ENCODE peak calls at places on chromosomes 16 and 17, in nine cellular contexts. C is esophagus squamous epithelium, Y is AG04450, W is GM12864, Z is heart right ventricle, F is fibroblast of mammary gland, B is psoas muscle, I is thoracic aorta, T is PC-3. G is an unnamed sample.

GRCh38 chr17:47757416-47757815 is 24.4 kb downstream of the TBX21 start:
- DNase-seq in W (no peak), F (peak; percentile 86), C (no peak), Y (no peak), B (no peak), I (no peak), Z (no peak), T (no peak), G (no peak)

GRCh38 chr17:27743288-27743885 is 56.9 kb downstream of the NOS2 start:
- DNase-seq in B (no peak), Z (no peak), I (no peak), Y (no peak), W (no peak), C (no peak), F (no peak), T (no peak), G (no peak)

GRCh38 chr17:50636145-50636803 is 1.6 kb downstream of the ABCC3 start:
- DNase-seq in I (no peak), C (no peak), T (no peak), Z (no peak), Y (no peak), W (no peak), B (no peak), F (no peak), G (no peak)

GRCh38 chr16:86227801-86228200 is 282.5 kb upstream of the FOXF1 start:
- DNase-seq in Z (no peak), I (no peak), C (no peak), T (no peak), W (no peak), B (no peak), F (peak; percentile 35), Y (no peak), G (peak; percentile 42)

GRCh38 chr16:22397459-22397858 is 23.0 kb upstream of the CDR2 start:
- DNase-seq in F (peak; percentile 90), T (peak; percentile 62), C (no peak), Z (no peak), I (no peak), W (no peak), Y (peak; percentile 95), B (no peak), G (peak; percentile 95)

GRCh38 chr17:61390479-61390791 is 9.2 kb upstream of the TBX2 start:
- DNase-seq in T (no peak), W (no peak), Z (no peak), I (no peak), F (no peak), C (no peak), Y (no peak), B (no peak), G (no peak)

GRCh38 chr17:77398274-77398673 is 257.5 kb downstream of the SEC14L1 start:
- DNase-seq in C (no peak), Y (no peak), Z (no peak), I (no peak), F (no peak), B (no peak), T (no peak), W (no peak), G (no peak)

GRCh38 chr17:75103601-75104554 is 5.9 kb upstream of the ARMC7 start:
- DNase-seq in Y (no peak), B (no peak), I (no peak), F (no peak), W (no peak), Z (no peak), C (no peak), T (no peak), G (no peak)

GRCh38 chr17:63834431-63835166 is 7.1 kb upstream of the FTSJ3 start:
- DNase-seq in C (no peak), B (peak; percentile 59), I (no peak), Z (no peak), T (peak; percentile 92), W (peak; percentile 43), F (peak; percentile 87), Y (peak; percentile 48), G (peak; percentile 59)

GRCh38 chr16:17053536-17054160 is 417.1 kb downstream of the XYLT1 start:
- DNase-seq in W (no peak), B (no peak), I (no peak), T (no peak), Y (no peak), C (no peak), Z (no peak), F (no peak), G (no peak)

GRCh38 chr16:88650749-88651275 is at the start of gene CYBA:
- DNase-seq in W (peak; percentile 60), C (no peak), I (no peak), Z (peak; percentile 77), Y (no peak), T (no peak), F (peak; percentile 33), B (peak; percentile 65), G (no peak)

GRCh38 chr17:17181666-17182600 is 24.2 kb downstream of the PLD6 start:
- DNase-seq in F (no peak), Z (no peak), B (no peak), C (no peak), W (no peak), Y (no peak), I (no peak), T (no peak), G (no peak)

GRCh38 chr16:85061566-85061965 is 34.0 kb downstream of the KIAA0513 start:
- DNase-seq in B (no peak), F (no peak), Z (peak; percentile 26), Y (no peak), C (no peak), T (no peak), W (no peak), I (no peak), G (no peak)

GRCh38 chr16:55482056-55482455 is 3.1 kb downstream of the MMP2 start:
- DNase-seq in T (peak; percentile 4), B (no peak), F (peak; percentile 67), I (no peak), W (no peak), Z (no peak), Y (no peak), C (no peak), G (no peak)

GRCh38 chr16:89257281-89257731 is 39.8 kb downstream of the ZNF778 start:
- DNase-seq in B (no peak), Z (no peak), F (no peak), T (peak; percentile 16), W (no peak), Y (no peak), C (no peak), I (no peak), G (no peak)

GRCh38 chr16:2785101-2785991 is 2.0 kb downstream of the PRSS33 start:
- DNase-seq in F (no peak), Y (no peak), B (no peak), T (no peak), W (no peak), Z (no peak), C (no peak), I (no peak), G (no peak)
- H3K4me3 ChIP-seq in F (no peak overlapping the region), Y (no peak overlapping the region), B (peak overlapping the region; percentile 59), T (peak overlapping the region; percentile 46), W (no peak overlapping the region), Z (peak overlapping the region; percentile 34), C (peak overlapping the region; percentile 14), I (peak overlapping the region; percentile 59), G (no peak overlapping the region)

GRCh38 chr17:40422990-40423611 is 5.4 kb upstream of the TOP2A start:
- DNase-seq in T (peak; percentile 51), Z (no peak), B (no peak), I (no peak), Y (no peak), F (no peak), W (no peak), C (no peak), G (no peak)
- TF ChIP-seq CTCF in T (peak; percentile 41), Z (no peak), B (no peak), I (no peak), Y (no peak), F (no peak), W (no peak), C (no peak), G (no peak)

GRCh38 chr17:44922746-44923470 is 7.6 kb upstream of the GFAP start:
- DNase-seq in I (no peak), T (no peak), F (no peak), Y (no peak), W (no peak), C (no peak), Z (no peak), B (no peak), G (no peak)

GRCh38 chr17:44920565-44920940 is 5.3 kb upstream of the GFAP start:
- DNase-seq in I (no peak), B (no peak), F (no peak), W (no peak), Y (no peak), T (no peak), Z (no peak), C (no peak), G (no peak)

GRCh38 chr17:44919885-44920564 is 4.7 kb upstream of the GFAP start:
- DNase-seq in Y (peak; percentile 55), B (peak; percentile 79), Z (peak; percentile 80), I (peak; percentile 45), W (peak; percentile 49), T (peak; percentile 93), F (peak; percentile 79), C (peak; percentile 25), G (peak; percentile 37)

GRCh38 chr17:44922136-44922535 is 6.8 kb upstream of the GFAP start:
- DNase-seq in W (no peak), B (no peak), Z (no peak), I (no peak), F (no peak), C (no peak), Y (no peak), T (no peak), G (no peak)

GRCh38 chr17:44921122-44921882 is 6.0 kb upstream of the GFAP start:
- DNase-seq in I (no peak), C (no peak), W (no peak), Y (no peak), F (peak; percentile 20), B (no peak), T (no peak), Z (no peak), G (no peak)
- H3K4me3 ChIP-seq in I (no peak overlapping the region), C (no peak overlapping the region), W (no peak overlapping the region), Y (no peak overlapping the region), F (no peak overlapping the region), B (no peak overlapping the region), T (no peak overlapping the region), Z (no peak overlapping the region), G (no peak overlapping the region)

GRCh38 chr16:75131081-75131480 is 14.5 kb upstream of the LDHD start:
- DNase-seq in T (no peak), B (no peak), W (no peak), Y (no peak), I (no peak), C (no peak), Z (no peak), F (no peak), G (no peak)

GRCh38 chr16:75127713-75128415 is 11.3 kb upstream of the LDHD start:
- DNase-seq in B (no peak), W (no peak), Z (no peak), Y (no peak), T (no peak), C (no peak), F (no peak), I (no peak), G (no peak)

DNA sequence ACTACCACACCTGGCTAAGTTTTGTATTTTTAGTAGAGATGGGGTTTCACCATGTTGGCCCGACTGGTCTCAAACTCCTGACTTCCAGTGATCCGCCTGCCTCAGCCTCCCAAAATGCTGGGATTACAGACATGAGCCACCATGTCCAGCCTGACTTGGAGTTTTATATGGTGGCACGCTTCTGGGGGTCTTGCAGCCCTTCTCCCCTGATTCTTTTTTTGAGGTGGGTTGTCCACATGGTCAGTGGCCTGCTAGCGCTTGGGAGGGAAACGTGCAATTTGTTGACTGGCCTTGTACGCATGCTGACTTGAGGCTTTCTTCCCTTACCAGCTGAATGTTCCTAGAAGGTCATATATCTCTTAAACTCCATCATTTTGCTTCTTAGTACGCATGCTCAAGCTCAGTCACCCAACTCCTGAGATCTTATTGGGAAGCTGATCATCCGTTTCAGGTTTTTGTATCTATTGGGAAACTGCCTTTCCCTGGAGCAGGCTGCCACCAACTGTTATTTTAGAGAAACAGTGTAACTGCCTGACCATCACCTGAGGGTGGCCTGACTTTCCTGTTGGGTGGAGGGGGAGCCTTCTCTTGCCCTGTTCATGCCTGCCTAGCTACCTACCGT is 13.7 kb upstream of the LDHD start:
- DNase-seq in B (no peak), T (peak; percentile 13), F (no peak), Z (no peak), Y (no peak), W (no peak), I (no peak), C (no peak), G (no peak)
- TF ChIP-seq CTCF in B (peak; percentile 10), T (no peak), F (no peak), Z (no peak), Y (no peak), W (no peak), I (no peak), C (no peak), G (no peak)

G was measured in AG09309.